ENCODE peak calls at places on chromosomes 12 and 14, in four cellular contexts. U is GM12878, Q is IMR-90, M is endothelial cell of umbilical vein. L is an unnamed sample.

GRCh38 chr12:30988086-30988485 is 61.5 kb downstream of the TSPAN11 start:
- DNase-seq in U (no peak), Q (no peak), M (no peak), L (no peak)

GRCh38 chr14:76778546-76779215 is 17.4 kb downstream of the VASH1 start:
- DNase-seq in U (no peak), Q (no peak), M (no peak), L (no peak)

GRCh38 chr14:52738409-52738808 is 8.4 kb downstream of the STYX start:
- DNase-seq in U (no peak), Q (no peak), M (no peak), L (peak)

GRCh38 chr12:68189766-68190700 is 30.5 kb upstream of the IFNG start:
- DNase-seq in U (no peak), Q (peak), M (no peak), L (no peak)

GRCh38 chr14:50311337-50311973 is 574 bp downstream of the L2HGDH start:
- DNase-seq in U (no peak), Q (no peak), M (peak), L (peak)

GRCh38 chr14:52977798-52978197 is 26.9 kb upstream of the FERMT2 start:
- DNase-seq in U (no peak), Q (no peak), M (peak), L (no peak)

GRCh38 chr12:94074970-94075695 is 73.2 kb upstream of the PLXNC1 start:
- DNase-seq in U (no peak), Q (peak), M (peak), L (peak)

GRCh38 chr14:103663506-103663905 is 34.5 kb downstream of the KLC1 start:
- DNase-seq in U (no peak), Q (no peak), M (no peak), L (no peak)

GRCh38 chr12:26554332-26554731 is 278.7 kb downstream of the ITPR2 start:
- DNase-seq in U (no peak), Q (no peak), M (no peak), L (no peak)

GRCh38 chr12:85866929-85867776 is 6.9 kb upstream of the NTS start:
- DNase-seq in U (no peak), Q (peak), M (peak), L (peak)

GRCh38 chr14:100131181-100131580 is 28.3 kb downstream of the DEGS2 start:
- DNase-seq in U (no peak), Q (no peak), M (no peak), L (no peak)

GRCh38 chr14:71411766-71412165 is 504.5 kb downstream of the PCNX1 start:
- DNase-seq in U (no peak), Q (no peak), M (no peak), L (no peak)

GRCh38 chr12:39503445-39503844 is 60.5 kb upstream of the KIF21A start:
- DNase-seq in U (no peak), Q (no peak), M (peak), L (no peak)

GRCh38 chr12:5612556-5613421 is 180.9 kb downstream of the NTF3 start:
- DNase-seq in U (no peak), Q (no peak), M (no peak), L (peak)

GRCh38 chr14:69685217-69685616 is 73.8 kb downstream of the SUSD6 start:
- DNase-seq in U (no peak), Q (peak), M (peak), L (no peak)

GRCh38 chr14:32703246-32703645 is 235.4 kb upstream of the NPAS3 start:
- DNase-seq in U (no peak), Q (no peak), M (peak), L (no peak)

GRCh38 chr14:103520657-103521437 is 1.8 kb downstream of the CKB start:
- DNase-seq in U (no peak), Q (peak), M (peak), L (peak)

GRCh38 chr14:93683241-93683640 is 105.0 kb downstream of the PRIMA1 start:
- DNase-seq in U (no peak), Q (no peak), M (no peak), L (peak)

GRCh38 chr12:76637807-76638206 is 78.2 kb upstream of the OSBPL8 start:
- DNase-seq in U (no peak), Q (peak), M (no peak), L (no peak)

GRCh38 chr12:68798880-68799229 is 9.1 kb upstream of the MDM2 start:
- DNase-seq in U (no peak), Q (no peak), M (no peak), L (no peak)

GRCh38 chr12:4044736-4045432 is 171.7 kb upstream of the PARP11 start:
- DNase-seq in U (no peak), Q (no peak), M (no peak), L (no peak)

GRCh38 chr12:1670815-1671268 is 20.0 kb upstream of the ADIPOR2 start:
- DNase-seq in U (no peak), Q (no peak), M (no peak), L (no peak)

GRCh38 chr12:124007810-124008570 is 35.0 kb downstream of the ZNF664 start:
- DNase-seq in U (no peak), Q (peak), M (no peak), L (no peak)

GRCh38 chr12:101018540-101018939 is 191.5 kb downstream of the SLC5A8 start:
- DNase-seq in U (no peak), Q (peak), M (peak), L (no peak)

GRCh38 chr14:69355955-69356321 is 42.2 kb downstream of the ERH start:
- DNase-seq in U (no peak), Q (peak), M (no peak), L (no peak)

GRCh38 chr12:104279164-104279563 is 24.4 kb upstream of the EID3 start:
- DNase-seq in U (no peak), Q (no peak), M (no peak), L (no peak)

GRCh38 chr12:807041-807717 is 54.8 kb downstream of the WNK1 start:
- DNase-seq in U (peak), Q (no peak), M (no peak), L (no peak)

GRCh38 chr12:110649341-110649847 is 35.5 kb downstream of the TCTN1 start:
- DNase-seq in U (no peak), Q (no peak), M (no peak), L (no peak)

GRCh38 chr14:90301580-90302181 is 30.1 kb downstream of the NRDE2 start:
- DNase-seq in U (no peak), Q (peak), M (peak), L (peak)
- TF ChIP-seq FOS in U (no peak), Q (no peak), M (no peak), L (no peak)

DNA sequence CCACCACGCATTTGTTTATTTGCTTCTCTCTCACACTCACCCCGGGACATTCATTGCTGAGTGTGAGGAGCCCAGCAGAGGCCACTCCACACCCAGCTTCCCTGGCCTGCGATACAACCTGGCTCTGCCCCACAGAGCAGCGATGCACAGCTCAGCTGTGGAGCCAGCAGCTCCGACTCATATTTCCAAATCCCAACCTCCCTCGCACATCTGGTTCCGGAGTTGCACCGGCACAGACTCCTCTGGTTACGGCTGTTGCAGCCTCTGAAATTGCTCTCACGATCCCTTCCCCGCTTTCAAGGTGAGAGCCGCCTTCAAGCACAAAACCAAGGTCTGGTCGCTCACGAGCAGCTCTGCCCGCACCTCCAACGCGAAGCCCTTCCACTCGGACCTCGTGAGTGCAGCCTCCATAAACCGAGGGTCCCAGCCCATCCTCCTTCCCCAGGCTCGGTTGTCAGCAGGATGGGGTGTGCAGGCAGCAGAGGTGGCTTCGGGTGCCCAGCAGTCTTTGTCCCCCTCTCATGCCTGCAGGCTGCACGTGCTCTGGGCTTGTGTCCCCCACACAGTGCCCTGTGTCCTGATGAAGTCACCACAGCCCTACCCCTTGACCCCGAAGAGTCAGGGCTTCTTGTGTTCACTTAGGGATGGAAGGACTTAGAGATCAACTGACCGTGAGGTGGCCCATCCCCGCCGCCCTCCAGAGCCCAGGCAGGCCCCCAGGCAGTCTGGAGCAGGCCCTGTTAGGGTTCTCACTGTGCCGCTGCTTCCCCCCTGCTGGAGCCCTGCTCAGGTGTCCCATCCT is 184.3 kb downstream of the ADGRD1 start:
- DNase-seq in U (no peak), Q (no peak), M (no peak), L (peak)
- TF ChIP-seq FOS in U (no peak), Q (no peak), M (no peak), L (no peak)

GRCh38 chr12:128164533-128164932 is 102.4 kb upstream of the TMEM132C start:
- DNase-seq in U (no peak), Q (no peak), M (no peak), L (no peak)

GRCh38 chr12:128168273-128168672 is 98.7 kb upstream of the TMEM132C start:
- DNase-seq in U (no peak), Q (no peak), M (no peak), L (no peak)

GRCh38 chr12:128165387-128165786 is 101.6 kb upstream of the TMEM132C start:
- DNase-seq in U (no peak), Q (no peak), M (no peak), L (no peak)

GRCh38 chr12:128163096-128163495 is 103.9 kb upstream of the TMEM132C start:
- DNase-seq in U (no peak), Q (no peak), M (no peak), L (no peak)
- TF ChIP-seq FOS in U (no peak), Q (no peak), M (no peak), L (no peak)

DNA sequence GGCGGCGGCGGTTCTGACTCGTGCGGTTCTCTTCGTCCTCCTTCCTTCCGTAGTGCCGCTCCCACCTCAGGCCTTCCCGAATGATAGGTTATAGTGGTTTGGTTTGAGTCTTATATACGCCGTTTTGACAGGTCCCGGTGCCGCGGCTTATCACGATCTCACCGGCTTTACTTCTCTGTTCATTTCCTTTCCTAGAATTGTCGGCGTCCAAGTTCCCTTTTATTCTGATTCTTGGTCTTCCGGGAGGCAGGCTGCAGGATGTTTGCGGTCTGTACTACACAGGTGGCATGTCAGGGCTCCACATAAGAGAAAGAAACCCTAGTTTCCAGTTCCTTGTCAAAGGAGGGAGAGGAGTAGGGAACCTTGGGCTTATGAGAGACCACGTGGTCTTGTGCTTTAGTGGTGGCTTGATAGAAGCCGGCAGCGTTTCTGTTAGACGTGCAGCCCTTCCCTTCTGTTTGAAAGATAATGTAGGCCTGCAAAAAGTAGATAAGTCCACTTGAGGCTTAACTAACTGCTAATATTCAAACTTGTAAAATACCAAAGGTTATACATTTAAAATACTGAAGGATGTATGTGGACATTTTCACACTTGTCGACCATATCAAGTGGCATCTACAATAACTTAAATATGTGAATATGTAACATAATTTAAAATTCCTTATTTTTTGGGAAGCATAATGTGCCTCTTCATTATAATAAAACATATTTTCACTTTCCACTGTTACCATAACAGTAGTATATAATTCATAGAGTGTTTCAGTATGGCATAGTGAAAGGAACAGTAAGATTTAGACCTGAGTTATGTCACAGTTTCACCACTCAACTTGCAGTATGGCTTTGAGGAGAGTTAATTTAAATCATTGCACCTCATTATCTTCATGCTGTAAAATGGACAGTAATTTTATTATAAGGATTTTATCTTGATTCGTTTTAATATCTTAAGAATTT is 804 bp downstream of the USP15 start:
- DNase-seq in U (peak), Q (peak), M (peak), L (peak)
- TF ChIP-seq FOS in U (no peak), Q (no peak), M (no peak), L (no peak)

GRCh38 chr14:88013750-88014349 is 8.9 kb downstream of the GPR65 start:
- DNase-seq in U (no peak), Q (peak), M (peak), L (peak)
- TF ChIP-seq FOS in U (no peak), Q (no peak), M (no peak), L (no peak)

GRCh38 chr12:51848843-51849735 is 571 bp upstream of the FIGNL2 start:
- DNase-seq in U (no peak), Q (no peak), M (peak), L (peak)
- TF ChIP-seq FOS in U (no peak), Q (no peak), M (no peak), L (no peak)

L was measured in K562.